ENCODE peak calls at places on chromosomes 6 and 20, in ten cellular contexts. One of them, this sample, is unnamed.

GRCh38 chr6:67888546-67888885 is 746.6 kb upstream of the ADGRB3 start:
- DNase-seq in fibroblast of villous mesenchyme: no peak
- DNase-seq in GM06990: no peak
- DNase-seq in A673: no peak
- DNase-seq in heart left ventricle: no peak
- DNase-seq in upper lobe of right lung: no peak
- DNase-seq in spleen: no peak
- DNase-seq in A549: no peak
- DNase-seq in neural crest cell: no peak
- DNase-seq in progenitor cell of endocrine pancreas: no peak
- DNase-seq in this sample: no peak

GRCh38 chr6:18136260-18136659 is 13.8 kb upstream of the NHLRC1 start:
- DNase-seq in upper lobe of right lung: no peak
- DNase-seq in A549: no peak
- DNase-seq in spleen: no peak
- DNase-seq in neural crest cell: no peak
- DNase-seq in A673: no peak
- DNase-seq in heart left ventricle: no peak
- DNase-seq in fibroblast of villous mesenchyme: no peak
- DNase-seq in progenitor cell of endocrine pancreas: no peak
- DNase-seq in GM06990: no peak
- DNase-seq in this sample: no peak

GRCh38 chr6:152351742-152352141 is 285.4 kb downstream of the SYNE1 start:
- DNase-seq in A673: no peak
- DNase-seq in neural crest cell: no peak
- DNase-seq in upper lobe of right lung: no peak
- DNase-seq in progenitor cell of endocrine pancreas: no peak
- DNase-seq in GM06990: no peak
- DNase-seq in A549: no peak
- DNase-seq in spleen: no peak
- DNase-seq in fibroblast of villous mesenchyme: no peak
- DNase-seq in heart left ventricle: no peak
- DNase-seq in this sample: no peak

GRCh38 chr6:106154326-106154725 is 68.2 kb downstream of the PRDM1 start:
- DNase-seq in progenitor cell of endocrine pancreas: no peak
- DNase-seq in GM06990: no peak
- DNase-seq in upper lobe of right lung: no peak
- DNase-seq in fibroblast of villous mesenchyme: no peak
- DNase-seq in A549: no peak
- DNase-seq in neural crest cell: no peak
- DNase-seq in A673: no peak
- DNase-seq in heart left ventricle: no peak
- DNase-seq in spleen: no peak
- DNase-seq in this sample: no peak

GRCh38 chr20:38043512-38044300 is 10.2 kb downstream of the RPRD1B start:
- DNase-seq in upper lobe of right lung: no peak
- DNase-seq in heart left ventricle: no peak
- DNase-seq in fibroblast of villous mesenchyme: peak
- DNase-seq in spleen: no peak
- DNase-seq in GM06990: no peak
- DNase-seq in neural crest cell: no peak
- DNase-seq in progenitor cell of endocrine pancreas: no peak
- DNase-seq in A549: peak
- DNase-seq in A673: peak
- DNase-seq in this sample: peak

GRCh38 chr6:20034408-20034769 is 177.9 kb downstream of the MBOAT1 start:
- DNase-seq in fibroblast of villous mesenchyme: no peak
- DNase-seq in spleen: no peak
- DNase-seq in GM06990: no peak
- DNase-seq in progenitor cell of endocrine pancreas: no peak
- DNase-seq in heart left ventricle: no peak
- DNase-seq in A549: no peak
- DNase-seq in neural crest cell: no peak
- DNase-seq in upper lobe of right lung: no peak
- DNase-seq in A673: no peak
- DNase-seq in this sample: no peak

GRCh38 chr6:137927777-137928218 is 60.7 kb downstream of the TNFAIP3 start:
- DNase-seq in A549: no peak
- DNase-seq in spleen: peak
- DNase-seq in progenitor cell of endocrine pancreas: no peak
- DNase-seq in fibroblast of villous mesenchyme: no peak
- DNase-seq in neural crest cell: no peak
- DNase-seq in heart left ventricle: no peak
- DNase-seq in A673: peak
- DNase-seq in upper lobe of right lung: no peak
- DNase-seq in GM06990: peak
- DNase-seq in this sample: no peak

GRCh38 chr6:9412951-9413559 is 977.7 kb upstream of the SLC35B3 start:
- DNase-seq in GM06990: no peak
- DNase-seq in fibroblast of villous mesenchyme: no peak
- DNase-seq in spleen: no peak
- DNase-seq in heart left ventricle: peak
- DNase-seq in A549: peak
- DNase-seq in progenitor cell of endocrine pancreas: no peak
- DNase-seq in A673: peak
- DNase-seq in upper lobe of right lung: no peak
- DNase-seq in neural crest cell: no peak
- DNase-seq in this sample: no peak

GRCh38 chr20:5195655-5196054 is 68.8 kb downstream of the CDS2 start:
- DNase-seq in A549: no peak
- DNase-seq in heart left ventricle: no peak
- DNase-seq in upper lobe of right lung: no peak
- DNase-seq in A673: no peak
- DNase-seq in GM06990: no peak
- DNase-seq in fibroblast of villous mesenchyme: no peak
- DNase-seq in progenitor cell of endocrine pancreas: no peak
- DNase-seq in spleen: no peak
- DNase-seq in neural crest cell: no peak
- DNase-seq in this sample: no peak

GRCh38 chr20:5189917-5190316 is 63.1 kb downstream of the CDS2 start:
- DNase-seq in GM06990: no peak
- DNase-seq in spleen: no peak
- DNase-seq in progenitor cell of endocrine pancreas: no peak
- DNase-seq in upper lobe of right lung: no peak
- DNase-seq in A673: no peak
- DNase-seq in A549: no peak
- DNase-seq in neural crest cell: no peak
- DNase-seq in heart left ventricle: no peak
- DNase-seq in fibroblast of villous mesenchyme: no peak
- DNase-seq in this sample: no peak

GRCh38 chr20:5191829-5192569 is 65.2 kb downstream of the CDS2 start:
- DNase-seq in upper lobe of right lung: no peak
- DNase-seq in GM06990: peak
- DNase-seq in spleen: no peak
- DNase-seq in fibroblast of villous mesenchyme: peak
- DNase-seq in progenitor cell of endocrine pancreas: no peak
- DNase-seq in heart left ventricle: no peak
- DNase-seq in A673: peak
- DNase-seq in A549: peak
- DNase-seq in neural crest cell: no peak
- DNase-seq in this sample: no peak

GRCh38 chr20:5190444-5190843 is 63.6 kb downstream of the CDS2 start:
- DNase-seq in heart left ventricle: no peak
- DNase-seq in progenitor cell of endocrine pancreas: no peak
- DNase-seq in upper lobe of right lung: no peak
- DNase-seq in fibroblast of villous mesenchyme: no peak
- DNase-seq in GM06990: no peak
- DNase-seq in A673: no peak
- DNase-seq in spleen: no peak
- DNase-seq in neural crest cell: no peak
- DNase-seq in A549: no peak
- DNase-seq in this sample: no peak

DNA sequence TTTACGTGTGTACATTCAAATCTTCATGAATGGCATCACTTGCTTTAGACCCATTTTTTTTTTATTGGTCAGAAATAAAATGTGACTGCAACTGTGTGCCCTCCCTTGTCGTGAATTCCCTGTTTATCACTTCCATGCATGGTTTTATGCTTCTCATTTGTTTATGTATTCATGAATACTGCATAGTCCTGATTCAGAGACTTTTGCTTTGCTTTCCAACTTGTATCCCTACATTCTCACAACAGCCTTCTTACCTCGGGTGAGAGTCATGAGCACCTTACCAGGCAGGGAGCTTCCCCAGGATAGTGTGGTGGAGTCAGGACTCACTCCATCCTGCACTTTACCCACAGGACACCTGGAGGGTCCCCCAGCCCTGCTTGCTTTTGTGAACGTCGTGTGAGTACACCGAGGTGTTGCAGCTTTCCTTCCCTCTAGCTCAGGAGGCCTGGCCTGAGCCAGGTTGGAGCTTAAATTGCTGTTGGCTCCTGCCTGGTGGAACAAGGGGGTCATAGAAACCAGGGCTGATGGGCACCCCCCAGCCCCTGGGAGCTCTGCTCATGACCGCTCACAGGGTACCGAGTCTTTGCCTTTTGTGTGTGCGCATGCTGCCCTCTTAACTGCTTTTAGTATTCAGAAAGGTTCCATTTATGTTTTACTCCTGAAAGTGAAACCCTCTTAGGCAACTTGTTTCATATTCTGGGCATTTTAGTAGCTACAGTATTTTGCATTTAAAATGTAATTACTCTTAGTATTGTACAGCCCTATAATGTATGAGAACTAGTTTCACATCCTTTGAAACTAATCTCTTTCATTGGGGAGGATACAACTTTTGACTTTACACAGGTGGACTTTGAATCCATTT is 66.0 kb downstream of the CDS2 start:
- DNase-seq in neural crest cell: no peak
- DNase-seq in fibroblast of villous mesenchyme: no peak
- DNase-seq in A549: no peak
- DNase-seq in spleen: no peak
- DNase-seq in heart left ventricle: no peak
- DNase-seq in A673: no peak
- DNase-seq in progenitor cell of endocrine pancreas: no peak
- DNase-seq in upper lobe of right lung: no peak
- DNase-seq in GM06990: peak
- DNase-seq in this sample: no peak
- TF ChIP-seq CTCF in neural crest cell: no peak
- TF ChIP-seq CTCF in fibroblast of villous mesenchyme: no peak
- TF ChIP-seq CTCF in A549: no peak
- TF ChIP-seq CTCF in spleen: peak
- TF ChIP-seq CTCF in heart left ventricle: no peak
- TF ChIP-seq CTCF in A673: no peak
- TF ChIP-seq CTCF in progenitor cell of endocrine pancreas: no peak
- TF ChIP-seq CTCF in upper lobe of right lung: no peak
- TF ChIP-seq CTCF in GM06990: no peak
- TF ChIP-seq CTCF in this sample: peak

DNA sequence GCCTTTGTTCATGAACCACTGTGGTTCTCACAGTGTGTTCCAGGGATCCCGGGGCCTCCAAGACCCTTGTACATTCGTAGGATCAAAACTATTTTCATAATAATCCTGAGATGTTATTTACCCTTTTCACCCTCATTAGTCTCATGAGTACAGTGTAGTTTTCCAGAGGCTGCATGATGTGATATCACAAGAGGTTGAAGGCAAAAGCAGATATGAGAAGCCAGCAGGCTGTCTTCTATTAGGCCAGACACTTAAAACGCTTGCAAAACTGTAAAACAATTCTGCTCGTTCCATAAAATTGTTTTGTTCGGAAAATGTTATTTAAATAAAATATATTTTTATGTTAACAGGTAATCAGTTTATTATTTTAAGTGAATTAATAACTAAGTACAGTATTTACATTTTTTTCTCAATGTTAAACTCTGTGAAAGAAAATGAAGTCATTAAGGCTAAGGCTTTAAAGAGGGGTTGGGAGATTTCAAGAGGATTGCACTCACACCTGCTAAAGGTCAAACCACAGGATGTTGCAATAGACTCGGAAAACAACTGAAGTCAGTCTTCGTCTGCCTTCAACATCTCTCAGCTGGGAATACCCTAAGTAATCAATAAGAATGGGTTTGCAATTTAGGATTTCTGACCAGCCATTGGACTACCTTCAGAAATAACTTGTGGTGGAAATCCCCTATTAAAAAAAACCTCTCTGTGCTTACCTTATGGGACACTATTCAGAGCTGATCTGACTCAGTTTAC is 474.2 kb downstream of the KIF16B start:
- DNase-seq in spleen: no peak
- DNase-seq in fibroblast of villous mesenchyme: peak
- DNase-seq in heart left ventricle: no peak
- DNase-seq in A549: no peak
- DNase-seq in GM06990: no peak
- DNase-seq in neural crest cell: no peak
- DNase-seq in A673: no peak
- DNase-seq in upper lobe of right lung: no peak
- DNase-seq in progenitor cell of endocrine pancreas: no peak
- DNase-seq in this sample: no peak
- TF ChIP-seq CTCF in spleen: no peak
- TF ChIP-seq CTCF in fibroblast of villous mesenchyme: no peak
- TF ChIP-seq CTCF in heart left ventricle: no peak
- TF ChIP-seq CTCF in A549: no peak
- TF ChIP-seq CTCF in GM06990: no peak
- TF ChIP-seq CTCF in neural crest cell: no peak
- TF ChIP-seq CTCF in A673: no peak
- TF ChIP-seq CTCF in upper lobe of right lung: no peak
- TF ChIP-seq CTCF in progenitor cell of endocrine pancreas: no peak
- TF ChIP-seq CTCF in this sample: no peak

GRCh38 chr6:5083307-5083583 is 1.9 kb upstream of the PPP1R3G start:
- DNase-seq in fibroblast of villous mesenchyme: no peak
- DNase-seq in upper lobe of right lung: no peak
- DNase-seq in spleen: no peak
- DNase-seq in heart left ventricle: no peak
- DNase-seq in GM06990: no peak
- DNase-seq in A549: no peak
- DNase-seq in neural crest cell: no peak
- DNase-seq in progenitor cell of endocrine pancreas: no peak
- DNase-seq in A673: no peak
- DNase-seq in this sample: no peak

GRCh38 chr6:5084787-5085637 is at the start of gene PPP1R3G:
- DNase-seq in fibroblast of villous mesenchyme: peak
- DNase-seq in progenitor cell of endocrine pancreas: no peak
- DNase-seq in A549: peak
- DNase-seq in spleen: peak
- DNase-seq in upper lobe of right lung: peak
- DNase-seq in A673: peak
- DNase-seq in neural crest cell: peak
- DNase-seq in GM06990: peak
- DNase-seq in heart left ventricle: peak
- DNase-seq in this sample: no peak

GRCh38 chr6:5082487-5083306 is 2.4 kb upstream of the PPP1R3G start:
- DNase-seq in neural crest cell: no peak
- DNase-seq in spleen: no peak
- DNase-seq in progenitor cell of endocrine pancreas: no peak
- DNase-seq in A549: peak
- DNase-seq in upper lobe of right lung: no peak
- DNase-seq in heart left ventricle: no peak
- DNase-seq in fibroblast of villous mesenchyme: peak
- DNase-seq in A673: no peak
- DNase-seq in GM06990: no peak
- DNase-seq in this sample: peak

GRCh38 chr6:5084192-5084786 is 852 bp upstream of the PPP1R3G start:
- DNase-seq in progenitor cell of endocrine pancreas: no peak
- DNase-seq in A673: no peak
- DNase-seq in spleen: peak
- DNase-seq in upper lobe of right lung: no peak
- DNase-seq in A549: no peak
- DNase-seq in neural crest cell: no peak
- DNase-seq in GM06990: no peak
- DNase-seq in fibroblast of villous mesenchyme: no peak
- DNase-seq in heart left ventricle: peak
- DNase-seq in this sample: no peak

GRCh38 chr6:5083813-5084191 is 1.3 kb upstream of the PPP1R3G start:
- DNase-seq in A549: no peak
- DNase-seq in upper lobe of right lung: no peak
- DNase-seq in spleen: no peak
- DNase-seq in neural crest cell: no peak
- DNase-seq in progenitor cell of endocrine pancreas: no peak
- DNase-seq in A673: no peak
- DNase-seq in fibroblast of villous mesenchyme: no peak
- DNase-seq in GM06990: no peak
- DNase-seq in heart left ventricle: no peak
- DNase-seq in this sample: no peak
- TF ChIP-seq CTCF in A549: no peak
- TF ChIP-seq CTCF in upper lobe of right lung: no peak
- TF ChIP-seq CTCF in spleen: no peak
- TF ChIP-seq CTCF in neural crest cell: no peak
- TF ChIP-seq CTCF in progenitor cell of endocrine pancreas: no peak
- TF ChIP-seq CTCF in A673: no peak
- TF ChIP-seq CTCF in fibroblast of villous mesenchyme: no peak
- TF ChIP-seq CTCF in GM06990: no peak
- TF ChIP-seq CTCF in heart left ventricle: no peak
- TF ChIP-seq CTCF in this sample: no peak

GRCh38 chr20:64160118-64160517 is 4.1 kb upstream of the MYT1 start:
- DNase-seq in neural crest cell: no peak
- DNase-seq in spleen: no peak
- DNase-seq in upper lobe of right lung: no peak
- DNase-seq in heart left ventricle: no peak
- DNase-seq in A549: no peak
- DNase-seq in progenitor cell of endocrine pancreas: no peak
- DNase-seq in fibroblast of villous mesenchyme: no peak
- DNase-seq in A673: no peak
- DNase-seq in GM06990: no peak
- DNase-seq in this sample: peak
- TF ChIP-seq CTCF in neural crest cell: no peak
- TF ChIP-seq CTCF in spleen: no peak
- TF ChIP-seq CTCF in upper lobe of right lung: no peak
- TF ChIP-seq CTCF in heart left ventricle: no peak
- TF ChIP-seq CTCF in A549: no peak
- TF ChIP-seq CTCF in progenitor cell of endocrine pancreas: no peak
- TF ChIP-seq CTCF in fibroblast of villous mesenchyme: no peak
- TF ChIP-seq CTCF in A673: no peak
- TF ChIP-seq CTCF in GM06990: no peak
- TF ChIP-seq CTCF in this sample: no peak

This sample was measured in RWPE2.